ENCODE peak calls at places on chromosomes 16 and 17, in four cellular contexts. One of them, this sample, is unnamed.

GRCh38 chr16:87713469-87714229 is 52.1 kb downstream of the KLHDC4 start:
- DNase-seq in CD8-positive, alpha-beta memory T cell: peak; percentile 42
- DNase-seq in ACHN: no peak
- DNase-seq in Daoy: no peak
- DNase-seq in this sample: no peak

GRCh38 chr16:3819741-3820724 is 60.5 kb downstream of the CREBBP start:
- DNase-seq in CD8-positive, alpha-beta memory T cell: no peak
- DNase-seq in ACHN: peak; percentile 90
- DNase-seq in Daoy: peak; percentile 79
- DNase-seq in this sample: no peak

GRCh38 chr16:14377326-14377725 is 252.7 kb downstream of the PARN start:
- DNase-seq in CD8-positive, alpha-beta memory T cell: no peak
- DNase-seq in ACHN: no peak
- DNase-seq in Daoy: no peak
- DNase-seq in this sample: no peak

GRCh38 chr17:8883353-8883752 is 15.9 kb upstream of the PIK3R6 start:
- DNase-seq in CD8-positive, alpha-beta memory T cell: no peak
- DNase-seq in ACHN: no peak
- DNase-seq in Daoy: no peak
- DNase-seq in this sample: no peak

GRCh38 chr16:31022574-31023251 is 10.6 kb upstream of the STX4 start:
- DNase-seq in CD8-positive, alpha-beta memory T cell: no peak
- DNase-seq in ACHN: no peak
- DNase-seq in Daoy: no peak
- DNase-seq in this sample: no peak

GRCh38 chr16:57607676-57608461 is 20.6 kb upstream of the ADGRG1 start:
- DNase-seq in CD8-positive, alpha-beta memory T cell: no peak
- DNase-seq in ACHN: no peak
- DNase-seq in Daoy: no peak
- DNase-seq in this sample: no peak

GRCh38 chr17:50426814-50427787 is 1.1 kb downstream of the ACSF2 start:
- DNase-seq in CD8-positive, alpha-beta memory T cell: no peak
- DNase-seq in ACHN: peak; percentile 60
- DNase-seq in Daoy: no peak
- DNase-seq in this sample: peak; percentile 46

GRCh38 chr17:81120695-81121621 is 44.3 kb upstream of the PVALEF start:
- DNase-seq in CD8-positive, alpha-beta memory T cell: no peak
- DNase-seq in ACHN: no peak
- DNase-seq in Daoy: no peak
- DNase-seq in this sample: no peak

GRCh38 chr17:81553616-81554181 is 1.5 kb upstream of the FAAP100 start:
- DNase-seq in CD8-positive, alpha-beta memory T cell: no peak
- DNase-seq in ACHN: peak; percentile 94
- DNase-seq in Daoy: peak; percentile 96
- DNase-seq in this sample: no peak

GRCh38 chr16:2769100-2769529 is 8.0 kb downstream of the ELOB start:
- DNase-seq in CD8-positive, alpha-beta memory T cell: no peak
- DNase-seq in ACHN: no peak
- DNase-seq in Daoy: no peak
- DNase-seq in this sample: no peak

GRCh38 chr17:64460955-64461354 is 12.0 kb downstream of the MILR1 start:
- DNase-seq in CD8-positive, alpha-beta memory T cell: no peak
- DNase-seq in ACHN: no peak
- DNase-seq in Daoy: no peak
- DNase-seq in this sample: no peak

GRCh38 chr17:83056583-83057396 is 22.6 kb upstream of the METRNL start:
- DNase-seq in CD8-positive, alpha-beta memory T cell: no peak
- DNase-seq in ACHN: no peak
- DNase-seq in Daoy: no peak
- DNase-seq in this sample: no peak

GRCh38 chr17:29155966-29156338 is 24.2 kb downstream of the MYO18A start:
- DNase-seq in CD8-positive, alpha-beta memory T cell: no peak
- DNase-seq in ACHN: no peak
- DNase-seq in Daoy: peak; percentile 46
- DNase-seq in this sample: no peak

GRCh38 chr16:81261049-81261648 is 22.7 kb downstream of the BCO1 start:
- DNase-seq in CD8-positive, alpha-beta memory T cell: no peak
- DNase-seq in ACHN: peak; percentile 37
- DNase-seq in Daoy: no peak
- DNase-seq in this sample: peak; percentile 22

GRCh38 chr16:54412777-54413455 is 126.3 kb upstream of the IRX3 start:
- DNase-seq in CD8-positive, alpha-beta memory T cell: no peak
- DNase-seq in ACHN: no peak
- DNase-seq in Daoy: no peak
- DNase-seq in this sample: no peak

GRCh38 chr17:45782889-45783592 is 1.1 kb upstream of the CRHR1 start:
- DNase-seq in CD8-positive, alpha-beta memory T cell: no peak
- DNase-seq in ACHN: no peak
- DNase-seq in Daoy: peak; percentile 53
- DNase-seq in this sample: peak; percentile 54

GRCh38 chr17:7858487-7858832 is 657 bp downstream of the CYB5D1 start:
- DNase-seq in CD8-positive, alpha-beta memory T cell: no peak
- DNase-seq in ACHN: peak; percentile 77
- DNase-seq in Daoy: peak; percentile 50
- DNase-seq in this sample: no peak

GRCh38 chr17:50359005-50359699 is 13.2 kb downstream of the XYLT2 start:
- DNase-seq in CD8-positive, alpha-beta memory T cell: no peak
- DNase-seq in ACHN: no peak
- DNase-seq in Daoy: no peak
- DNase-seq in this sample: no peak

GRCh38 chr17:74190154-74190553 is 13.3 kb upstream of the RPL38 start:
- DNase-seq in CD8-positive, alpha-beta memory T cell: no peak
- DNase-seq in ACHN: peak; percentile 63
- DNase-seq in Daoy: peak; percentile 72
- DNase-seq in this sample: no peak

GRCh38 chr17:13027246-13027645 is 9.4 kb upstream of the ELAC2 start:
- DNase-seq in CD8-positive, alpha-beta memory T cell: no peak
- DNase-seq in ACHN: no peak
- DNase-seq in Daoy: peak; percentile 23
- DNase-seq in this sample: no peak

GRCh38 chr17:78106211-78106610 is 22.3 kb downstream of the TMC6 start:
- DNase-seq in CD8-positive, alpha-beta memory T cell: no peak
- DNase-seq in ACHN: no peak
- DNase-seq in Daoy: no peak
- DNase-seq in this sample: no peak

GRCh38 chr17:61757168-61757567 is 106.2 kb downstream of the BRIP1 start:
- DNase-seq in CD8-positive, alpha-beta memory T cell: no peak
- DNase-seq in ACHN: no peak
- DNase-seq in Daoy: no peak
- DNase-seq in this sample: no peak

GRCh38 chr16:88014954-88015805 is 63.9 kb downstream of the BANP start:
- DNase-seq in CD8-positive, alpha-beta memory T cell: no peak
- DNase-seq in ACHN: no peak
- DNase-seq in Daoy: no peak
- DNase-seq in this sample: no peak

GRCh38 chr17:42617956-42618431 is 8.5 kb downstream of the TUBG1 start:
- DNase-seq in CD8-positive, alpha-beta memory T cell: no peak
- DNase-seq in ACHN: no peak
- DNase-seq in Daoy: no peak
- DNase-seq in this sample: no peak

GRCh38 chr17:48616719-48617514 is 1.8 kb upstream of the HOXB8 start:
- DNase-seq in CD8-positive, alpha-beta memory T cell: no peak
- DNase-seq in ACHN: no peak
- DNase-seq in Daoy: no peak
- DNase-seq in this sample: no peak

GRCh38 chr16:87619360-87620200 is 17.3 kb downstream of the JPH3 start:
- DNase-seq in CD8-positive, alpha-beta memory T cell: no peak
- DNase-seq in ACHN: no peak
- DNase-seq in Daoy: no peak
- DNase-seq in this sample: no peak

GRCh38 chr17:21143695-21144094 is 16.9 kb downstream of the DHRS7B start:
- DNase-seq in CD8-positive, alpha-beta memory T cell: no peak
- DNase-seq in ACHN: no peak
- DNase-seq in Daoy: no peak
- DNase-seq in this sample: no peak

GRCh38 chr17:44220211-44221071 is 966 bp upstream of the UBTF start:
- DNase-seq in CD8-positive, alpha-beta memory T cell: peak; percentile 46
- DNase-seq in ACHN: peak; percentile 49
- DNase-seq in Daoy: peak; percentile 56
- DNase-seq in this sample: no peak

GRCh38 chr16:51854401-51854951 is 692.5 kb downstream of the TOX3 start:
- DNase-seq in CD8-positive, alpha-beta memory T cell: no peak
- DNase-seq in ACHN: no peak
- DNase-seq in Daoy: no peak
- DNase-seq in this sample: no peak

GRCh38 chr17:76869209-76869877 is 1.1 kb downstream of the MGAT5B start:
- DNase-seq in CD8-positive, alpha-beta memory T cell: no peak
- DNase-seq in ACHN: no peak
- DNase-seq in Daoy: no peak
- DNase-seq in this sample: peak; percentile 67

GRCh38 chr17:15287533-15288267 is 22.6 kb upstream of the PMP22 start:
- DNase-seq in CD8-positive, alpha-beta memory T cell: no peak
- DNase-seq in ACHN: no peak
- DNase-seq in Daoy: no peak
- DNase-seq in this sample: no peak

GRCh38 chr17:35727635-35728034 is 3.8 kb upstream of the RASL10B start:
- DNase-seq in CD8-positive, alpha-beta memory T cell: no peak
- DNase-seq in ACHN: no peak
- DNase-seq in Daoy: no peak
- DNase-seq in this sample: no peak

GRCh38 chr17:8776861-8777260 is 18.5 kb upstream of the SPDYE4 start:
- DNase-seq in CD8-positive, alpha-beta memory T cell: no peak
- DNase-seq in ACHN: no peak
- DNase-seq in Daoy: no peak
- DNase-seq in this sample: no peak

GRCh38 chr16:239948-240277 is 5.3 kb downstream of the FAM234A start:
- DNase-seq in CD8-positive, alpha-beta memory T cell: no peak
- DNase-seq in ACHN: no peak
- DNase-seq in Daoy: no peak
- DNase-seq in this sample: no peak

GRCh38 chr17:21043296-21044232 is 753 bp upstream of the USP22 start:
- DNase-seq in CD8-positive, alpha-beta memory T cell: peak; percentile 96
- DNase-seq in ACHN: peak; percentile 98
- DNase-seq in Daoy: peak; percentile 99
- DNase-seq in this sample: no peak

GRCh38 chr16:86585821-86586611 is 7.7 kb downstream of the FOXL1 start:
- DNase-seq in CD8-positive, alpha-beta memory T cell: no peak
- DNase-seq in ACHN: no peak
- DNase-seq in Daoy: peak; percentile 65
- DNase-seq in this sample: no peak

GRCh38 chr17:21177854-21178600 is 35.9 kb downstream of the TMEM11 start:
- DNase-seq in CD8-positive, alpha-beta memory T cell: no peak
- DNase-seq in ACHN: no peak
- DNase-seq in Daoy: no peak
- DNase-seq in this sample: peak; percentile 8

GRCh38 chr17:19705771-19706770 is 10.3 kb downstream of the SLC47A2 start:
- DNase-seq in CD8-positive, alpha-beta memory T cell: no peak
- DNase-seq in ACHN: no peak
- DNase-seq in Daoy: no peak
- DNase-seq in this sample: no peak